ENCODE peak calls at places on chromosomes 4 and X, in seven cellular contexts. T, Z, V, Q, S, O and K are unnamed samples. For H3K4me1, the result is how much of the 10 kb centered on the place peaks cover.

GRCh38 chr4:47505666-47506065 is 20.6 kb downstream of the ATP10D start:
- DNase-seq in V (no peak), O (no peak), S (no peak), Z (no peak), T (no peak), Q (no peak), K (no peak)

GRCh38 chrX:153897899-153898298 is 6.6 kb upstream of the AVPR2 start:
- DNase-seq in S (no peak), O (no peak), Q (no peak), Z (no peak), T (no peak), V (no peak), K (no peak)

GRCh38 chrX:100479329-100479728 is 69.3 kb upstream of the PCDH19 start:
- DNase-seq in V (no peak), Z (no peak), O (no peak), S (no peak), T (no peak), Q (no peak), K (no peak)

GRCh38 chrX:63434665-63435064 is 83.5 kb upstream of the SPIN4 start:
- DNase-seq in V (peak), O (no peak), T (peak), S (peak), Q (no peak), Z (peak), K (peak)

GRCh38 chrX:31314921-31315320 is 243.1 kb upstream of the FTHL17 start:
- DNase-seq in Q (no peak), O (no peak), V (peak), T (no peak), S (peak), Z (no peak), K (peak)

GRCh38 chr4:155248002-155248896 is 39.8 kb downstream of the NPY2R start:
- DNase-seq in Q (no peak), V (no peak), O (peak), T (no peak), Z (peak), S (peak), K (no peak)

GRCh38 chr4:52081216-52081615 is 30.1 kb downstream of the SPATA18 start:
- DNase-seq in V (no peak), Q (no peak), T (no peak), O (no peak), S (no peak), Z (no peak), K (no peak)

GRCh38 chrX:72666451-72666850 is 47.7 kb downstream of the PHKA1 start:
- DNase-seq in O (no peak), S (no peak), T (no peak), Z (no peak), V (peak), Q (no peak), K (no peak)

GRCh38 chr4:181245326-181245725 is 997.9 kb upstream of the TENM3 start:
- DNase-seq in V (no peak), Q (no peak), Z (no peak), T (no peak), O (no peak), S (no peak), K (no peak)

GRCh38 chr4:17174751-17175150 is 276.3 kb upstream of the LDB2 start:
- DNase-seq in O (no peak), Z (no peak), V (no peak), Q (no peak), S (no peak), T (no peak), K (no peak)

GRCh38 chr4:171719691-171720090 is 93.5 kb upstream of the GALNTL6 start:
- DNase-seq in S (no peak), O (no peak), Q (no peak), T (no peak), V (no peak), Z (no peak), K (no peak)

GRCh38 chr4:97370581-97370980 is 772.7 kb downstream of the STPG2 start:
- DNase-seq in Z (no peak), S (peak), Q (no peak), V (no peak), T (no peak), O (no peak), K (no peak)

GRCh38 chrX:44975666-44976263 is 102.8 kb downstream of the KDM6A start:
- DNase-seq in O (no peak), Z (no peak), V (peak), Q (no peak), S (no peak), T (no peak), K (no peak)

GRCh38 chrX:23844502-23845138 is 61.6 kb downstream of the SAT1 start:
- DNase-seq in S (peak), T (peak), Z (no peak), Q (no peak), O (no peak), V (peak), K (peak)

GRCh38 chr4:74733760-74734159 is 60.6 kb downstream of the BTC start:
- DNase-seq in V (no peak), O (no peak), S (peak), Q (no peak), Z (no peak), T (no peak), K (no peak)

GRCh38 chr4:10118355-10119004 is 1.9 kb upstream of the WDR1 start:
- DNase-seq in Z (no peak), Q (no peak), T (no peak), V (no peak), S (no peak), O (no peak), K (no peak)

GRCh38 chr4:109094061-109094460 is 208.4 kb downstream of the COL25A1 start:
- DNase-seq in Z (no peak), O (no peak), S (no peak), T (no peak), Q (no peak), V (no peak), K (no peak)

GRCh38 chr4:105895609-105896460 is 564 bp downstream of the NPNT start:
- DNase-seq in S (no peak), Z (peak), Q (peak), V (no peak), T (no peak), O (peak), K (peak)

GRCh38 chr4:83905952-83906351 is 370.0 kb downstream of the GPAT3 start:
- DNase-seq in Q (peak), Z (peak), O (peak), T (peak), S (peak), V (no peak), K (no peak)

GRCh38 chr4:124079174-124079780 is 633.3 kb downstream of the ANKRD50 start:
- DNase-seq in T (no peak), Q (no peak), O (no peak), S (no peak), Z (no peak), V (peak), K (peak)

GRCh38 chr4:111630705-111631104 is 514.5 kb upstream of the FAM241A start:
- DNase-seq in V (peak), T (no peak), O (no peak), S (peak), Q (no peak), Z (no peak), K (peak)

GRCh38 chrX:79413009-79413408 is 45.9 kb upstream of the ITM2A start:
- DNase-seq in Q (no peak), S (peak), T (no peak), Z (no peak), O (no peak), V (peak), K (no peak)

GRCh38 chrX:152640039-152640818 is 2.5 kb downstream of the GABRQ start:
- DNase-seq in T (no peak), S (no peak), Z (peak), V (peak), O (no peak), Q (no peak), K (no peak)

GRCh38 chrX:105191878-105192277 is 28.6 kb downstream of the TEX13A start:
- DNase-seq in S (peak), V (no peak), T (no peak), Z (peak), O (no peak), Q (peak), K (peak)

GRCh38 chrX:129653985-129654651 is 638 bp downstream of the APLN start:
- DNase-seq in S (no peak), Z (no peak), O (no peak), T (no peak), V (no peak), Q (no peak), K (peak)

GRCh38 chrX:103310592-103311400 is at the start of gene BEX2:
- DNase-seq in O (peak), S (peak), V (no peak), Z (peak), Q (peak), T (peak), K (peak)

GRCh38 chr4:4413373-4413725 is 26.4 kb downstream of the NSG1 start:
- DNase-seq in V (no peak), O (no peak), T (no peak), Q (no peak), Z (no peak), S (no peak), K (no peak)

GRCh38 chrX:10156199-10157031 is at the start of gene CLCN4:
- DNase-seq in S (peak), O (peak), T (peak), Z (peak), Q (peak), V (no peak), K (peak)

GRCh38 chrX:45788941-45789348 is 588.3 kb upstream of the DIPK2B start:
- DNase-seq in S (peak), O (no peak), Z (no peak), Q (no peak), T (no peak), V (peak), K (peak)

GRCh38 chr4:8192748-8193738 is 6.0 kb upstream of the SH3TC1 start:
- DNase-seq in T (no peak), V (peak), S (no peak), O (no peak), Q (no peak), Z (no peak), K (peak)

GRCh38 chr4:123921339-123921738 is 524.7 kb downstream of the SPRY1 start:
- DNase-seq in S (no peak), V (no peak), O (no peak), T (no peak), Z (no peak), Q (no peak), K (no peak)

GRCh38 chr4:5887361-5888221 is 5.3 kb downstream of the CRMP1 start:
- DNase-seq in Q (peak), Z (peak), S (peak), T (no peak), V (no peak), O (no peak), K (peak)

GRCh38 chrX:2351321-2351720 is 149.5 kb downstream of the DHRSX start:
- DNase-seq in V (peak), S (no peak), O (no peak), Q (no peak), T (peak), Z (no peak), K (peak)

GRCh38 chrX:80223922-80224579 is 196.2 kb upstream of the TENT5D start:
- DNase-seq in S (peak), Q (no peak), O (no peak), T (no peak), Z (no peak), V (no peak), K (no peak)

GRCh38 chr4:106584590-106584989 is 216.0 kb upstream of the GIMD1 start:
- DNase-seq in S (no peak), O (no peak), V (peak), Z (no peak), Q (no peak), T (no peak), K (peak)

GRCh38 chrX:42396136-42396535 is 381.8 kb downstream of the PPP1R2C start:
- DNase-seq in T (no peak), V (no peak), O (no peak), S (no peak), Z (no peak), Q (no peak), K (no peak)

GRCh38 chr4:137463377-137464003 is 68.8 kb downstream of the PCDH18 start:
- DNase-seq in O (no peak), S (no peak), Q (no peak), Z (no peak), T (no peak), V (no peak), K (peak)

GRCh38 chrX:107724653-107725052 is 50.9 kb downstream of the TSC22D3 start:
- DNase-seq in T (no peak), S (no peak), Z (no peak), V (no peak), O (no peak), Q (no peak), K (no peak)
- H3K4ac ChIP-seq in T (no peak), S (no peak), Z (no peak), V (no peak), O (no peak), Q (no peak), K (peak)

DNA sequence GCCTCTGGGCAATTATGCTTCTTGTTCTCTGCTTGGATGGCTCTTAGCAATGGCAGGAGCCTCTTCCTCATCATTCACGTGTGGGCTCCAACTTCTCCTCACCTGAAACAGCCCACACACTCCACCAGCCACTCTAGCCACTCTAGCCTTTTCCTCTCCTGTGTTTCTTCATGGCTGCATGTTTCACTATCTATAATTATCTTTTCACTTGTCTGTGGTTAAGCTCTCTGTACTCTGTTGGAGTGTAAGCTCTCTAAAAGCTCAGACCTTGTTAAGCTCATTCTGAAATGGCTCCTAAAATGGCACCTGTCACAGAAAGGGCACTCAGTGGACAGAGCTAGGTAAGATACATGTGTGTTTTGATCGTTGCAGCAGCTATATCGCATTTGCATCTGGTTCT is 80.0 kb downstream of the SH3KBP1 start:
- DNase-seq in Q (no peak), S (no peak), O (no peak), T (no peak), V (no peak), Z (no peak), K (no peak)
- H3K4me1 ChIP-seq in Q (under half), S (under half), O (under half), T (under half), V (under half), Z (under half), K (under half)

GRCh38 chr4:182251116-182251515 is 7.9 kb downstream of the TENM3 start:
- DNase-seq in T (no peak), O (no peak), Z (no peak), V (no peak), S (no peak), Q (no peak), K (no peak)
- H3K4ac ChIP-seq in T (peak), O (no peak), Z (no peak), V (no peak), S (no peak), Q (no peak), K (no peak)

GRCh38 chrX:149013081-149013480 is 492.0 kb downstream of the IDS start:
- DNase-seq in Z (no peak), Q (no peak), T (no peak), V (no peak), S (no peak), O (no peak), K (no peak)

GRCh38 chrX:149004936-149005335 is 500.2 kb downstream of the IDS start:
- DNase-seq in Q (no peak), T (no peak), V (no peak), S (peak), O (peak), Z (peak), K (no peak)

GRCh38 chrX:149006235-149006634 is 498.9 kb downstream of the IDS start:
- DNase-seq in Z (no peak), T (no peak), V (no peak), S (no peak), Q (no peak), O (no peak), K (no peak)

GRCh38 chrX:149010899-149011224 is 494.2 kb downstream of the IDS start:
- DNase-seq in V (no peak), Q (no peak), T (no peak), Z (no peak), S (no peak), O (no peak), K (no peak)

GRCh38 chrX:149010026-149010898 is 494.8 kb downstream of the IDS start:
- DNase-seq in S (no peak), T (no peak), O (no peak), Q (no peak), V (no peak), Z (no peak), K (no peak)
- H3K4me1 ChIP-seq in S (under half), T (under half), O (under half), Q (under half), V (under half), Z (under half), K (under half)

GRCh38 chr4:165192956-165193355 is 14.4 kb upstream of the KLHL2 start:
- DNase-seq in V (no peak), Z (no peak), O (no peak), S (no peak), T (no peak), Q (no peak), K (no peak)
- H3K4ac ChIP-seq in V (no peak), Z (no peak), O (no peak), S (no peak), T (no peak), Q (no peak), K (no peak)

DNA sequence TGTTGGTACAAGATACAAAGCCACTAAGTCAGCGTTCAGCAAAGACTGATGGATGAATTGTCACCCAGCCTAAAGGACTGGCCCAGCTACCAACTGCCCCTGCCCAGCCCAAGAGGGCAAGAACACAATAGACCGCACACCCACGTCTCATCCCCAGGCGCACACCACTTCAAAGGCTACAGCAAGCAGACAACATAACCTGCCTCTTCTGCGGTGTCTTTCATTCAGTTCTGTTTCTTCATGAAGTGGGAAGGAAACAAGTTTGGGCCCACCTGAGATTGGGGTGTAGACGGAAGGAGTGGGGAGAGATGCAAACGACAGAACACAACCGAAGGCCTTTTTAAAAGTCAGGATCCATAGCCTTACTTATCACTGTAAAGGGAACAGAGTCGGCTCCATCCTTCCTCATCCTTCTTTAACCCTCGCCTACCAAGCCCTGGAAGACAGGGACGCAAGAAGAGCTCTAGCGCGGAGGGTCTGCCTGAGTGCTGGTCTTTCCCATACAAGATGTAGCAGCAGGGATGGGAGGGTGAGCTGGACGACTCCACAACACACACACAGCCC is 691 bp downstream of the SCARB2 start:
- DNase-seq in O (no peak), T (no peak), V (peak), S (no peak), Z (no peak), Q (no peak), K (peak)
- H3K4me1 ChIP-seq in O (under half), T (under half), V (under half), S (under half), Z (under half), Q (under half), K (under half)

GRCh38 chr4:69584135-69584534 is 55.3 kb downstream of the UGT2A2 start:
- DNase-seq in T (no peak), O (no peak), S (no peak), Z (no peak), Q (no peak), V (no peak), K (no peak)

DNA sequence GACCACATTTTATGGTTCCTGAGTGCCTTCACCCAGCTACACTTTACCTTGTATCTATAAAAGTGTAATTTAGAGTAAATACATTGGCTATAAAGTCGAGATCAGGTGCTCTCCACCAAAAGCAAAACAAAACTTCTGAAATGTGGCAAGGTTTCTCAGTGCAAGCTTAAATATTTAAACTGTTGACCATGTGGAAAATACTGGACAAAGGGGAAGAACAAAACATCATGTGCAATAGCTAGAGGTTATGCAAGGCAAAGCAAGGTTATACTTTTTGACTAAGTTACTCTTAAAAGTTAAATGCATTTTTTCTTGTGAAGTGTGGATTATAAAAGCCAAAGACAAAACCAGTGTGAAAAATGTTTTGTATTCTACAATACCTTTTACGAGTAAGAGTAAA is 55.9 kb downstream of the UGT2A2 start:
- DNase-seq in S (no peak), V (no peak), O (no peak), Q (no peak), T (no peak), Z (no peak), K (no peak)
- H3K4ac ChIP-seq in S (no peak), V (no peak), O (no peak), Q (no peak), T (no peak), Z (no peak), K (no peak)

DNA sequence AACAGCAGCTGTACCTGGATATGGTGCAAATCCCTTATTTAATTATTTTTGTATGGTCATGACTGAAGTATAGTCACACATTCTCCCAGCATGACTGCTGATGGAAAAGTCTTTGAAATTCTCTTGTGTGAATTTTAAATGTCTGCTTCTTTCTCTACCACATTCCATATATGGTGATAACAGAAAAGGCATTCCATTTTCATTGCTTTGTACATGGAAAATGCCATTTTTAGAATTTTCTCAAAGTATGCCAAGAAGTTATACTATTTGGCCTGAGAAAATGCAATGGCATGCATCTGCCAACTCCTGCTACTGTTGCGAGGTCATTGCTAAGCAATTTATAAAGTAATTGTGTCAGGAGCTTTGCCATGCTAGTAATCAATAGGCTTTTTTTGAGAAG is 302.1 kb upstream of the ARSJ start:
- DNase-seq in Q (no peak), Z (no peak), T (peak), S (no peak), O (no peak), V (peak), K (peak)
- H3K4me1 ChIP-seq in Q (under half), Z (under half), T (under half), S (under half), O (under half), V (under half), K (under half)

DNA sequence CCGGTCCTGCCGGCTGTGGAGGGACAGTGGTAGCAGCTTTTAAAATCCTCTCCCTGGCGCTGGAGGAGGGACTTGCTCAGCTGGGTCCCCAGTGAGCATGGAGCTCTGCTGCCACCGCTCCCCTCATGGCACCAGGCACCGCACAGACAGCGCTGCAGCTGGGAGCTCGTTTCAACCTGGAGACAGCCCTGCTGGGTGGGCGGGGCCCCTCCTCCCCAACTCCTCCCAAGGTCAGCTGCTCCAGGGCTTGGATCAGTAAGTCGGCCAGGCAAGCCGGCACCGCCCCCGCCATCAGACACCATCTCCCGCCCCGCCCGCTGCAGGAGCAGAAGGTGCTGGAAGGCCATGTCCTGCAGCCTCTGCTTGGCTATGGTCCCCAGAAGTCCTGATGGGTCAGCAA is 16.4 kb downstream of the ZFYVE28 start:
- DNase-seq in S (peak), Q (peak), V (no peak), O (peak), Z (peak), T (no peak), K (peak)
- H3K4ac ChIP-seq in S (no peak), Q (no peak), V (no peak), O (no peak), Z (no peak), T (no peak), K (no peak)